ENCODE peak calls at places on chromosomes 12 and 14, in five cellular contexts. D, I, Z, A and H are unnamed samples.
A peak's percentile ranks its signal among the peaks of the same experiment; 100 is the strongest.

GRCh38 chr12:95365912-95366311 is 108.0 kb upstream of the METAP2 start:
- DNase-seq in D (no peak), Z (no peak), I (no peak), A (no peak), H (no peak)

GRCh38 chr14:95235351-95235750 is 78.0 kb upstream of the DICER1 start:
- DNase-seq in I (no peak), Z (no peak), A (no peak), D (no peak), H (no peak)

GRCh38 chr14:62126885-62127478 is 364.8 kb downstream of the SNAPC1 start:
- DNase-seq in A (no peak), I (peak; percentile 75), Z (peak; percentile 33), D (peak; percentile 43), H (peak; percentile 62)

GRCh38 chr14:91282954-91283645 is 38.6 kb upstream of the GPR68 start:
- DNase-seq in Z (no peak), D (no peak), I (no peak), A (no peak), H (no peak)

GRCh38 chr14:24430143-24430681 is 458 bp downstream of the KHNYN start:
- DNase-seq in D (peak; percentile 52), A (peak; percentile 85), Z (peak; percentile 30), I (peak; percentile 75), H (peak; percentile 42)

GRCh38 chr12:1800646-1801284 is 19.6 kb upstream of the LRTM2 start:
- DNase-seq in A (no peak), I (peak; percentile 10), D (no peak), Z (peak; percentile 59), H (no peak)

GRCh38 chr14:36747411-36748184 is 85.9 kb downstream of the PAX9 start:
- DNase-seq in A (no peak), I (peak; percentile 14), Z (no peak), D (no peak), H (peak; percentile 39)

GRCh38 chr14:38089123-38089522 is 118.6 kb upstream of the SSTR1 start:
- DNase-seq in D (no peak), I (no peak), A (no peak), Z (no peak), H (no peak)

GRCh38 chr12:103647267-103647666 is 60.2 kb downstream of the STAB2 start:
- DNase-seq in A (no peak), Z (no peak), I (peak; percentile 22), D (peak; percentile 99), H (peak; percentile 96)

GRCh38 chr12:15590180-15590826 is 198.9 kb downstream of the EPS8 start:
- DNase-seq in D (peak; percentile 73), Z (peak; percentile 80), I (peak; percentile 70), A (no peak), H (peak; percentile 65)

GRCh38 chr12:122538496-122538895 is 11.4 kb downstream of the KNTC1 start:
- DNase-seq in Z (no peak), I (no peak), D (no peak), A (no peak), H (no peak)
- H3K36me3 ChIP-seq in Z (peaks cover 89% of the 10 kb centered on the region), I (peaks cover 3% of the 10 kb centered on the region), D (peaks cover 14% of the 10 kb centered on the region), A (no peaks in the 10 kb centered on the region), H (peaks cover 3% of the 10 kb centered on the region)

DNA sequence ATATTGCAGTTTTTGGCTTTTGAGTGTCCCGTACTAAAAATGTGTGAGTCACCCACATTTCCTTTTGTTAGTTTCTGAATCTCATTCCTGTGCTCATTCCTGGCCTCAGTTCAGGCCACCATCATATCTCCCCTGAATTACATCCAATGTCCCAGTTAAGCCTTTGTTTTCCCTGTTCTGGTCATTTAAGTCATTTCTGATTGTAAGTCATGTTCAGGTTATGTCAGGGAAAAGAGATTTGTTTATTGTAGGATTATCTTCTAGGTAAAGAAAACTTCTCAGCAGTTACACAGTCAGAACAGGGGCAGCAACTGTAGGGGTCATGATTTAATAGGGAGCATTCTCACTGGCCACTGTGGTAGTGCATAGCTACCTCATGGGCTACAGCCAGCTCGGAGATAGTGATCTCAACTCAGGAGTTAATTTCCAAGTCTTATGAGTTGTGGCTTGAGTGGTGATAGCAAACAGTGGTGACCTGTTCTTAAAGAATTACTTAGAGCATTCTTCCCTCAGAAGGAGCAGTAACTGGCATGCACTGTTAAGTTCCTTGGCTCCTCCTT is 6.7 kb downstream of the DDX47 start:
- DNase-seq in D (peak; percentile 86), A (no peak), Z (no peak), I (peak; percentile 85), H (peak; percentile 79)
- H3K36me3 ChIP-seq in D (peaks cover 49% of the 10 kb centered on the region), A (peaks cover 57% of the 10 kb centered on the region), Z (peaks cover 88% of the 10 kb centered on the region), I (peaks cover 24% of the 10 kb centered on the region), H (peaks cover 12% of the 10 kb centered on the region)

GRCh38 chr14:67765192-67765834 is 51.1 kb downstream of the ZFYVE26 start:
- DNase-seq in Z (no peak), A (no peak), I (no peak), D (peak; percentile 68), H (peak; percentile 86)
- H3K36me3 ChIP-seq in Z (peaks cover 82% of the 10 kb centered on the region), A (peaks cover 100% of the 10 kb centered on the region), I (peaks cover 25% of the 10 kb centered on the region), D (peaks cover 12% of the 10 kb centered on the region), H (peaks cover 11% of the 10 kb centered on the region)

GRCh38 chr14:21227981-21228380 is 41.3 kb downstream of the HNRNPC start:
- DNase-seq in I (no peak), Z (no peak), A (no peak), D (no peak), H (no peak)
- H3K36me3 ChIP-seq in I (peaks cover 44% of the 10 kb centered on the region), Z (peaks cover 84% of the 10 kb centered on the region), A (peaks cover 100% of the 10 kb centered on the region), D (peaks cover 40% of the 10 kb centered on the region), H (peaks cover 21% of the 10 kb centered on the region)

GRCh38 chr12:48775299-48775698 is 13.6 kb downstream of the ADCY6 start:
- DNase-seq in A (no peak), Z (no peak), D (no peak), I (no peak), H (no peak)
- H3K36me3 ChIP-seq in A (peaks cover 74% of the 10 kb centered on the region), Z (peaks cover 79% of the 10 kb centered on the region), D (peaks cover 5% of the 10 kb centered on the region), I (peaks cover 14% of the 10 kb centered on the region), H (peaks cover 30% of the 10 kb centered on the region)

DNA sequence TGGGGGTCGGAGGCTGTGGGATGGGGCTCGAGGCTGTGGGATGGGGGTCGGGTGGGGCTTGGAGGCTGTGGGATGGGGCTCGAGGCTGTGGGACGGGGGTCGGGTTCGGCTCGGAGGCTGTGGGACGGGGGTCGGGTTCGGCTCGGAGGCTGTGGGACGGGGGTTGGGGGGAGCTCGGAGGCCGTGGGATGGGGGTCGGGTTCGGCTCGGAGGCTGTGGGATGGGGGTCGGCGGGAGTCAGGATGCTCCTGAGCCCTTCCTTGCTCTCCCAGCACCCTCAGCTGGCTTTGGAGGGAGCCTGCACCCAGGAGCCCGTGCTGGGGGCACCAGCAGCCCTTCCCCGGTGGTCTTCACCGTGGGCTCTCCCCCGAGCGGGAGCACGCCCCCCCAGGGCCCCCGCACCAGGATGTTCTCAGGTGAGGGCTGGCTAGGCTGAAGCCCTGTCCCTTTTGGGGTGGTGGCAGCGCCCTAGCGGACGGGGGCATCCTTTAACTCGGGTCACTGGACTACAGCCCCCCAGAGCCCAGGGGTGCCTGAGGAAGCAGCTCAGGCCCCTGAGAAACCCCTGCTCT is 11.9 kb upstream of the PUS1 start:
- DNase-seq in I (no peak), D (no peak), A (peak; percentile 14), Z (no peak), H (no peak)
- H3K36me3 ChIP-seq in I (peaks cover 5% of the 10 kb centered on the region), D (no peaks in the 10 kb centered on the region), A (peaks cover 91% of the 10 kb centered on the region), Z (peaks cover 78% of the 10 kb centered on the region), H (peaks cover 50% of the 10 kb centered on the region)

DNA sequence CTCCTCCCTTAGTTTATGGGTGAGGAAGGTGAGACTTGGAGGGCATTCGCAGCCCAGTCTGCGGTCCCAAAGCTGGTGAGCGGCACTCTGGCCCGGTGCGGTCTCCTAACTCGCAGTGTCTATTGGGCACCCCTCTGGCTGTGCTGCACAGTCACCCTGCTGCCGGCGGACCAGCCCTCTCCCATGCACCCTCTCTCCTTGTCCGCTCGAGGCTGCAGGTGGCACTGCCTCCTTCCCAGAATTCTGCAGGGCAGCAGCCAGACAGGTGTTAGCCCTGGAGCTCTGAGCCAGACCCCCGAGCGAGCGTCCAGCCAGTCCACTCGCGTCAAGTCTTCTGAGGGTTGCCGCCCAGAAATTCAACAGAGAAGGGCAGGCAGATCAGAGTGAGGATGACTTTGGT is 56.8 kb upstream of the DYNC1H1 start:
- DNase-seq in Z (no peak), D (no peak), A (no peak), I (no peak), H (no peak)
- H3K36me3 ChIP-seq in Z (peaks cover 62% of the 10 kb centered on the region), D (peaks cover 8% of the 10 kb centered on the region), A (peaks cover 93% of the 10 kb centered on the region), I (peaks cover 13% of the 10 kb centered on the region), H (peaks cover 20% of the 10 kb centered on the region)

GRCh38 chr12:76073561-76073960 is 10.9 kb downstream of the NAP1L1 start:
- DNase-seq in D (no peak), I (no peak), A (no peak), Z (no peak), H (no peak)

GRCh38 chr12:76075448-76075847 is 9.0 kb downstream of the NAP1L1 start:
- DNase-seq in A (no peak), Z (no peak), I (no peak), D (no peak), H (no peak)

GRCh38 chr12:76078748-76079147 is 5.7 kb downstream of the NAP1L1 start:
- DNase-seq in D (no peak), Z (no peak), I (no peak), A (no peak), H (no peak)

GRCh38 chr12:76072568-76072967 is 11.9 kb downstream of the NAP1L1 start:
- DNase-seq in I (no peak), D (no peak), Z (no peak), A (no peak), H (no peak)

GRCh38 chr12:76074701-76075336 is 9.7 kb downstream of the NAP1L1 start:
- DNase-seq in A (no peak), I (no peak), Z (no peak), D (peak; percentile 8), H (peak; percentile 8)
- H3K36me3 ChIP-seq in A (peaks cover 5% of the 10 kb centered on the region), I (no peaks in the 10 kb centered on the region), Z (peaks cover 90% of the 10 kb centered on the region), D (peaks cover 21% of the 10 kb centered on the region), H (peaks cover 3% of the 10 kb centered on the region)

DNA sequence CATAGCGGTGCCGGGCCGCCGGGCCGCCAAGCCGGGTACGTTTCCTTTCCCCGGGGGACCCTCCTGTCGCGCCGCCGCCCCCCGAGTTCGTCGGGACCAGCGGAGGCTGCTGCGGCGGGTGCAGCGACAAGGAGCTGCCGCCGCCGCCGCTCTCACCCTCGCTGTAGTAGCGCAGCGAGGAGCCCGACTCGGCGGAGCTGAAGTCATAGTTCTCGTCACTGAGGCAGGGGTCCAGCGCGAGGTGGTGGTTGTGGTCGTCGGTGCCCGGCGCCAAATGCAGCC is 555 bp downstream of the DDHD1 start:
- DNase-seq in D (peak; percentile 55), I (peak; percentile 63), A (no peak), Z (peak; percentile 2), H (no peak)
- H3K36me3 ChIP-seq in D (no peaks in the 10 kb centered on the region), I (no peaks in the 10 kb centered on the region), A (no peaks in the 10 kb centered on the region), Z (no peaks in the 10 kb centered on the region), H (no peaks in the 10 kb centered on the region)